ENCODE peak calls at places on chromosomes 1 and 21, in four cellular contexts. F is stomach, A is brain microvascular endothelial cell, D is spleen. T is an unnamed sample.

GRCh38 chr1:6438047-6438525 is 13.5 kb downstream of the ESPN start:
- DNase-seq in A (no peak), D (peak), F (peak), T (no peak)

GRCh38 chr1:44842763-44843655 is at the start of gene PTCH2:
- DNase-seq in F (peak), D (peak), A (no peak), T (peak)

GRCh38 chr1:153646672-153647374 is 11.7 kb upstream of the SNAPIN start:
- DNase-seq in D (no peak), F (no peak), A (no peak), T (no peak)

GRCh38 chr1:16082283-16083038 is 9.0 kb upstream of the FAM131C start:
- DNase-seq in F (peak), D (peak), A (peak), T (no peak)

GRCh38 chr1:171219751-171220385 is 28.4 kb upstream of the FMO1 start:
- DNase-seq in D (no peak), F (no peak), A (peak), T (peak)

GRCh38 chr1:67316180-67316902 is 8.7 kb downstream of the IL12RB2 start:
- DNase-seq in A (no peak), F (no peak), D (no peak), T (no peak)

GRCh38 chr1:153597206-153597605 is 15.7 kb downstream of the S100A16 start:
- DNase-seq in D (peak), A (peak), F (no peak), T (no peak)

GRCh38 chr21:21175798-21176334 is 177.7 kb downstream of the NCAM2 start:
- DNase-seq in F (no peak), A (no peak), D (no peak), T (no peak)

GRCh38 chr1:2451744-2452582 is 24.1 kb upstream of the PLCH2 start:
- DNase-seq in F (no peak), A (peak), D (no peak), T (peak)

GRCh38 chr1:59484090-59484489 is 187.2 kb downstream of the FGGY start:
- DNase-seq in A (peak), D (no peak), F (no peak), T (peak)

GRCh38 chr1:150560011-150560438 is 10.8 kb downstream of the ADAMTSL4 start:
- DNase-seq in F (peak), D (peak), A (no peak), T (no peak)

GRCh38 chr1:177556163-177556562 is 385.4 kb downstream of the BRINP2 start:
- DNase-seq in A (no peak), F (no peak), D (no peak), T (no peak)

GRCh38 chr1:205916541-205916940 is 26.7 kb downstream of the SLC26A9 start:
- DNase-seq in A (peak), F (no peak), D (no peak), T (no peak)

GRCh38 chr1:46188295-46189030 is 9.8 kb downstream of the POMGNT1 start:
- DNase-seq in F (peak), D (no peak), A (no peak), T (no peak)

GRCh38 chr21:33936221-33937038 is 20.8 kb upstream of the ATP5PO start:
- DNase-seq in F (no peak), D (no peak), A (no peak), T (no peak)

GRCh38 chr1:211474426-211474825 is 17.5 kb downstream of the RD3 start:
- DNase-seq in F (no peak), A (no peak), D (no peak), T (no peak)

GRCh38 chr1:170619167-170620030 is 44.5 kb upstream of the PRRX1 start:
- DNase-seq in D (no peak), F (no peak), A (peak), T (no peak)

GRCh38 chr1:15158506-15159165 is 5.1 kb downstream of the TMEM51 start:
- DNase-seq in F (no peak), A (peak), D (no peak), T (peak)

GRCh38 chr1:8943516-8943896 is 2.2 kb upstream of the CA6 start:
- DNase-seq in A (no peak), F (no peak), D (no peak), T (no peak)

GRCh38 chr1:180848191-180848590 is 64.5 kb upstream of the KIAA1614 start:
- DNase-seq in D (no peak), F (no peak), A (no peak), T (no peak)

GRCh38 chr1:214516434-214517326 is 34.7 kb downstream of the PTPN14 start:
- DNase-seq in F (peak), A (no peak), D (no peak), T (no peak)
- H3K4me3 ChIP-seq in F (no peak), A (no peak), D (no peak), T (no peak)

GRCh38 chr1:107486365-107486764 is 345.5 kb downstream of the NTNG1 start:
- DNase-seq in A (no peak), F (no peak), D (no peak), T (no peak)

GRCh38 chr1:107496002-107496401 is 355.2 kb downstream of the NTNG1 start:
- DNase-seq in D (no peak), F (no peak), A (no peak), T (no peak)

GRCh38 chr1:107494061-107494460 is 353.2 kb downstream of the NTNG1 start:
- DNase-seq in A (no peak), D (no peak), F (no peak), T (no peak)

GRCh38 chr1:107493111-107493716 is 352.4 kb downstream of the NTNG1 start:
- DNase-seq in F (no peak), A (no peak), D (no peak), T (no peak)

DNA sequence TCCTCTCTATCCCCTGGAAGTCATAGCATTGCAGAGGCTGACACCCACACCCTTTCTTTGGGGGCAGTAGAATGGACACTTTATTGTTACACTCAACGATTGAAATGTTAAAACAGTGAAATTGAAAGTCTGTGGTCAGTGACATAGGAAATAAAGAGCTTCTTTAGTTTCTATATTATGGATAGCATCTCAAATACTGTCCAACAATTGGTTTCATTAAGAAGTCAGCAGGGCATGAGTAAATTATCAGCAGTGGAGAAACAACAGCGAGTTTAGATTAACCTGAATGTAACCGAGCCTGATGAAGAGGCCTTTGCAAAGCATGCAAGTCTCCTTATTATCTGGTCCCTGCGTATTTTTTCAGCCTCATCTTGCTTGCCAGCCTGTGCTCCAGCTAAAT is 350.7 kb downstream of the NTNG1 start:
- DNase-seq in F (no peak), A (no peak), D (no peak), T (no peak)
- H3K4me3 ChIP-seq in F (no peak), A (no peak), D (no peak), T (no peak)

GRCh38 chr21:16280731-16281130 is 550.9 kb downstream of the USP25 start:
- DNase-seq in D (no peak), F (no peak), A (peak), T (no peak)
- H3K4me3 ChIP-seq in D (no peak), F (no peak), A (no peak), T (no peak)

DNA sequence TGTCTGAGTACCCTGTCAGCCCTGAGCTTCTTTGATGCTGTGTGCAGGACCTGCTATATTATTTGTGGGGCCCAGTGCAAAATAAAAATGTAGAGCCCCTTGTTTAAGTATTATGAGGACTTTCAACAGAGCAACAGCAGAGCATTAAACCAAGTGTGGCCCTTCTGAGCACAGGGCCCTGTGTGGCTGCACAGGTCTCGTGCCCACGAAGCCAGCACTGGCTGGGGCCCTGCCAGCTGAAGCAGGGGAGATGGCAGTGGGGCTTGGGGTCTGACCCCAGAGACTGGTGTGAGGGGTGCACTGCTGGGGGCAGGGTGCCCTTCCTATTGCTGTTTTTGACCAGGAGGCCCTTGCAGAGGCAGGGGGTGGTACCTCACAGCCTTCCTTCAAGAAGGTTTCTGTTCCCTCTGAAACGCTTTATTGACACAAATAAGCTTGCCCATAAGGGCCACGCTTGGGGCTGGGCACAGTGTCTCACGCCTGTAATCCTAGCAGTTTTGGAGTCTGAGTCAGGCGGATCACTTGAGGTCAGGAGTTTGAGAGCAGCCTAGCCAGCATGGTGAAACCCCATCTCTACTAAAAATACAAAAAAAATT is 2.2 kb upstream of the SEMA4A start:
- DNase-seq in D (peak), A (peak), F (no peak), T (no peak)
- H3K4me3 ChIP-seq in D (no peak), A (no peak), F (no peak), T (no peak)

DNA sequence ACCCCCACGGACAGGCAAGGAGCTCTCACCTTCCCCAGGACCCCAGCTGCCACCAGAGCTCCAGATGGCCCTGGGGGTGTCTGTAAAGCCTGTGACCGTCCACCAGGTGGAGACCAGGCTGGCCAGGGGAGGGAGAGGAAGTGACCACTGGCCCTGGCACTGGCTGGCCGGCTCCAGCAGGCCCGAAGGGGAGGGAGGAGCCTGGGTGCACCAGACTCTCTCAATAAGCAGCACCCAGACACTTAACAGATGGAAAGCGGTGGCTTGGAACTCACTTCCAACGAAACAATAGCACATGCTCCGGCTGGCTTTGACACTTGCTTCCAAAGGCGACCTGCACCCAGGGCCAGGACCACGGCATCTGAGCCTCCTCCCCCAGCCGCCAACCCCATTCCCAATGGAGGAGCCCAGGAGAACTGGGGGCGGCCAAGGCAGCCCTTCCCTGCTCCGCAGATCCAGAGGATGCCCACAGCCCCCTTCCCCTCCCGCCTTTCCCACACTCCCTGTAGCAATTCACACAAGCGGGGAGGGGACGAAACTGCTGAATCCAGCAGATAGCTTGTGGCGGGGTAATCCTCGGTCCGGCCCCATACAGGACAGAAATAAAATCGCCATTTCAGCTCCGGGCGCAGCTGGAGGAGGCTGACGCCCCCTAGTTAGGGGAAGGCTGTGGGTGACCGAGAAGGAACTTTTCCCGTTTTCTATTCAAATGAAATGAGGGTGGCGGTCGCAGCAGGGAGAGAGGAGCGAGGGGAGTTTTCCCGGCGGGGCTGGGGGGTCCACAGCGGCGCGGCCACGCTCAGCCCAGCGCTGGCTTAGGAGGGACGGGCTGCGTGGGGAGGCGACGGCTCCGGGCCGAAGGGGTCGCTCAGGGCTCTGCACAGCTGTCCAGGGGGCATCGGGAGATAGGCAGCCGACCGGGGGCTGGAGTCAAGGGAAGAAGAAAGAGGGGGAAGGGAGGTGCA is 612 bp upstream of the PDE9A start:
- DNase-seq in D (peak), A (no peak), F (peak), T (no peak)
- H3K4me3 ChIP-seq in D (peak), A (no peak), F (peak), T (no peak)

GRCh38 chr1:183812686-183813569 is 8.0 kb downstream of the RGL1 start:
- DNase-seq in D (no peak), F (no peak), A (peak), T (no peak)
- H3K4me3 ChIP-seq in D (no peak), F (no peak), A (no peak), T (no peak)